ENCODE peak calls at places on chromosomes 1 and 21, in seven cellular contexts. Q is astrocyte of the spinal cord; R is activated CD4-positive, alpha-beta T cell treated with anti-CD3 and anti-CD28 coated beads, Interleukin-2, amount 50 U/mL, for 24 hours; X is GM23248; S is GOT3; T is small intestine; L is NCI-H1092. B is an unnamed sample.

GRCh38 chr1:15902882-15903281 is 55.4 kb downstream of the SPEN start:
- DNase-seq in S (no peak), X (peak), R (no peak), Q (peak), L (no peak), T (no peak), B (no peak)

GRCh38 chr1:55368698-55369097 is 153.5 kb upstream of the USP24 start:
- DNase-seq in X (no peak), R (no peak), S (no peak), Q (no peak), L (no peak), T (no peak), B (no peak)

GRCh38 chr1:3071507-3072177 is 2.6 kb downstream of the PRDM16 start:
- DNase-seq in S (no peak), X (no peak), L (no peak), R (no peak), T (peak), Q (peak), B (no peak)

GRCh38 chr1:227786673-227787512 is 28.6 kb upstream of the PRSS38 start:
- DNase-seq in T (peak), S (no peak), Q (no peak), X (peak), L (no peak), R (no peak), B (no peak)

GRCh38 chr1:240190881-240191385 is 99.2 kb downstream of the FMN2 start:
- DNase-seq in Q (peak), T (no peak), S (peak), L (peak), R (no peak), X (peak), B (peak)

GRCh38 chr1:23283660-23284602 is 60.2 kb downstream of the HNRNPR start:
- DNase-seq in X (peak), L (no peak), T (no peak), S (no peak), R (no peak), Q (peak), B (no peak)

GRCh38 chr1:155175927-155176371 is 2.3 kb downstream of the TRIM46 start:
- DNase-seq in L (no peak), Q (no peak), X (no peak), R (no peak), S (no peak), T (no peak), B (no peak)

GRCh38 chr1:85356130-85356529 is 79.7 kb upstream of the BCL10 start:
- DNase-seq in X (no peak), L (no peak), T (no peak), S (no peak), Q (no peak), R (no peak), B (no peak)

GRCh38 chr1:20717452-20718342 is at the start of gene KIF17:
- DNase-seq in T (peak), Q (peak), R (peak), X (peak), L (peak), S (no peak), B (no peak)

GRCh38 chr1:116331523-116331922 is 41.5 kb upstream of the ATP1A1 start:
- DNase-seq in S (no peak), Q (no peak), X (no peak), R (no peak), T (no peak), L (no peak), B (no peak)

GRCh38 chr1:2468540-2468939 is 7.5 kb upstream of the PLCH2 start:
- DNase-seq in L (no peak), R (no peak), T (no peak), X (no peak), S (no peak), Q (no peak), B (no peak)

GRCh38 chr1:110338200-110339039 is 757 bp upstream of the RBM15 start:
- DNase-seq in L (peak), R (peak), S (peak), T (peak), X (peak), Q (no peak), B (peak)

GRCh38 chr1:224769987-224770693 is 154.0 kb downstream of the CNIH3 start:
- DNase-seq in R (no peak), S (no peak), Q (peak), X (peak), T (no peak), L (no peak), B (no peak)

GRCh38 chr1:227942021-227942715 is 5.6 kb downstream of the WNT9A start:
- DNase-seq in S (no peak), R (no peak), T (no peak), X (no peak), Q (no peak), L (no peak), B (no peak)

GRCh38 chr1:200178340-200178739 is 150.8 kb downstream of the NR5A2 start:
- DNase-seq in Q (no peak), L (no peak), X (peak), T (no peak), S (no peak), R (no peak), B (no peak)

GRCh38 chr1:43272161-43272560 is 2.4 kb downstream of the TMEM125 start:
- DNase-seq in R (no peak), S (no peak), L (no peak), T (no peak), X (no peak), Q (no peak), B (no peak)

GRCh38 chr1:112509005-112509659 is 367 bp downstream of the WNT2B start:
- DNase-seq in Q (no peak), X (peak), T (peak), R (no peak), S (no peak), L (no peak), B (no peak)

GRCh38 chr1:59061876-59062275 is 235.0 kb upstream of the FGGY start:
- DNase-seq in Q (peak), T (no peak), L (no peak), X (peak), S (no peak), R (no peak), B (no peak)

GRCh38 chr1:207963429-207964194 is 52.7 kb upstream of the CD34 start:
- DNase-seq in T (peak), S (peak), L (peak), R (peak), Q (peak), X (peak), B (peak)

GRCh38 chr1:221810406-221810805 is 68.5 kb upstream of the DUSP10 start:
- DNase-seq in R (no peak), L (no peak), Q (peak), S (no peak), X (peak), T (no peak), B (no peak)

GRCh38 chr1:19074902-19075721 is 118.6 kb upstream of the IFFO2 start:
- DNase-seq in T (no peak), Q (no peak), R (no peak), X (no peak), S (no peak), L (no peak), B (no peak)

GRCh38 chr1:162772571-162773154 is 17.8 kb upstream of the HSD17B7 start:
- DNase-seq in X (peak), R (no peak), Q (no peak), T (no peak), S (no peak), L (no peak), B (no peak)

GRCh38 chr21:42411891-42412635 is 8.4 kb downstream of the UBASH3A start:
- DNase-seq in T (no peak), X (no peak), R (no peak), Q (peak), L (no peak), S (no peak), B (no peak)

GRCh38 chr1:203463469-203464062 is 12.0 kb upstream of the PRELP start:
- DNase-seq in X (peak), S (no peak), Q (no peak), R (no peak), T (no peak), L (no peak), B (no peak)

GRCh38 chr1:162283657-162284056 is 93.0 kb downstream of the SPATA46 start:
- DNase-seq in S (no peak), L (no peak), Q (no peak), T (no peak), X (no peak), R (no peak), B (no peak)

GRCh38 chr1:209199822-209200221 is 383.7 kb upstream of the CAMK1G start:
- DNase-seq in Q (no peak), X (no peak), L (no peak), R (no peak), S (no peak), T (no peak), B (no peak)

GRCh38 chr1:36322786-36323635 is 434 bp downstream of the EVA1B start:
- DNase-seq in X (peak), T (no peak), R (no peak), Q (peak), S (no peak), L (no peak), B (no peak)

GRCh38 chr1:54404939-54405880 is 984 bp downstream of the SSBP3 start:
- DNase-seq in L (no peak), Q (no peak), R (no peak), T (no peak), S (no peak), X (peak), B (no peak)

GRCh38 chr21:32094792-32095191 is 184.1 kb downstream of the MIS18A start:
- DNase-seq in L (no peak), T (peak), S (no peak), R (no peak), Q (no peak), X (peak), B (no peak)

GRCh38 chr1:192512426-192513125 is 63.0 kb upstream of the RGS1 start:
- DNase-seq in Q (no peak), T (no peak), L (no peak), X (no peak), R (no peak), S (no peak), B (no peak)

GRCh38 chr1:7218210-7218832 is 433.1 kb downstream of the CAMTA1 start:
- DNase-seq in X (peak), Q (peak), R (no peak), L (peak), T (peak), S (no peak), B (peak)

GRCh38 chr1:21287905-21288514 is 2.3 kb downstream of the ECE1 start:
- DNase-seq in Q (no peak), S (no peak), R (no peak), T (peak), X (no peak), L (no peak), B (no peak)

GRCh38 chr21:42721341-42721824 is 68.0 kb downstream of the PDE9A start:
- DNase-seq in S (no peak), X (peak), R (no peak), T (peak), Q (no peak), L (no peak), B (no peak)

GRCh38 chr1:77876884-77877283 is 11.5 kb upstream of the NEXN start:
- DNase-seq in Q (peak), L (no peak), R (no peak), X (peak), T (no peak), S (no peak), B (no peak)

B was measured in NCI-H748 treated with DMSO at 0.1 percent for 48 hours.